ENCODE peak calls at places on chromosomes 4 and X, in eight cellular contexts. One of them, this sample, is unnamed.

GRCh38 chr4:1398686-1399507 is 7.3 kb downstream of the NKX1-1 start:
- DNase-seq in activated naive CD4-positive, alpha-beta T cell treated with Interleukin-2 at 50 U/mL for 16 hours: no peak
- DNase-seq in breast epithelium: peak
- DNase-seq in CD4-positive, CD25-positive, alpha-beta regulatory T cell: no peak
- DNase-seq in AG20443: no peak
- DNase-seq in dermis blood vessel endothelial cell: no peak
- DNase-seq in Daoy: peak
- DNase-seq in NCI-H187: no peak
- DNase-seq in this sample: no peak

GRCh38 chrX:9562851-9563250 is 98.0 kb downstream of the TBL1X start:
- DNase-seq in Daoy: peak
- DNase-seq in CD4-positive, CD25-positive, alpha-beta regulatory T cell: no peak
- DNase-seq in breast epithelium: no peak
- DNase-seq in NCI-H187: no peak
- DNase-seq in dermis blood vessel endothelial cell: no peak
- DNase-seq in activated naive CD4-positive, alpha-beta T cell treated with Interleukin-2 at 50 U/mL for 16 hours: no peak
- DNase-seq in AG20443: peak
- DNase-seq in this sample: peak

GRCh38 chr4:6271206-6271605 is 1.6 kb downstream of the WFS1 start:
- DNase-seq in AG20443: no peak
- DNase-seq in activated naive CD4-positive, alpha-beta T cell treated with Interleukin-2 at 50 U/mL for 16 hours: no peak
- DNase-seq in CD4-positive, CD25-positive, alpha-beta regulatory T cell: no peak
- DNase-seq in dermis blood vessel endothelial cell: no peak
- DNase-seq in breast epithelium: no peak
- DNase-seq in Daoy: peak
- DNase-seq in NCI-H187: no peak
- DNase-seq in this sample: no peak

GRCh38 chr4:119672938-119673337 is 44.3 kb upstream of the PDE5A start:
- DNase-seq in Daoy: no peak
- DNase-seq in activated naive CD4-positive, alpha-beta T cell treated with Interleukin-2 at 50 U/mL for 16 hours: no peak
- DNase-seq in breast epithelium: no peak
- DNase-seq in CD4-positive, CD25-positive, alpha-beta regulatory T cell: no peak
- DNase-seq in dermis blood vessel endothelial cell: no peak
- DNase-seq in AG20443: no peak
- DNase-seq in NCI-H187: no peak
- DNase-seq in this sample: no peak

GRCh38 chrX:119040432-119040831 is 32.4 kb upstream of the CT47C1 start:
- DNase-seq in NCI-H187: no peak
- DNase-seq in breast epithelium: no peak
- DNase-seq in AG20443: peak
- DNase-seq in activated naive CD4-positive, alpha-beta T cell treated with Interleukin-2 at 50 U/mL for 16 hours: no peak
- DNase-seq in Daoy: no peak
- DNase-seq in CD4-positive, CD25-positive, alpha-beta regulatory T cell: no peak
- DNase-seq in dermis blood vessel endothelial cell: peak
- DNase-seq in this sample: no peak

GRCh38 chr4:130478406-130478805 is 1382.5 kb downstream of the C4orf33 start:
- DNase-seq in Daoy: no peak
- DNase-seq in breast epithelium: no peak
- DNase-seq in NCI-H187: no peak
- DNase-seq in activated naive CD4-positive, alpha-beta T cell treated with Interleukin-2 at 50 U/mL for 16 hours: no peak
- DNase-seq in CD4-positive, CD25-positive, alpha-beta regulatory T cell: no peak
- DNase-seq in AG20443: peak
- DNase-seq in dermis blood vessel endothelial cell: no peak
- DNase-seq in this sample: no peak

GRCh38 chr4:32624943-32625603 is 1904.9 kb downstream of the PCDH7 start:
- DNase-seq in AG20443: no peak
- DNase-seq in dermis blood vessel endothelial cell: no peak
- DNase-seq in CD4-positive, CD25-positive, alpha-beta regulatory T cell: no peak
- DNase-seq in NCI-H187: no peak
- DNase-seq in breast epithelium: no peak
- DNase-seq in Daoy: no peak
- DNase-seq in activated naive CD4-positive, alpha-beta T cell treated with Interleukin-2 at 50 U/mL for 16 hours: no peak
- DNase-seq in this sample: no peak

GRCh38 chr4:15396157-15396800 is 31.6 kb upstream of the C1QTNF7 start:
- DNase-seq in CD4-positive, CD25-positive, alpha-beta regulatory T cell: peak
- DNase-seq in dermis blood vessel endothelial cell: peak
- DNase-seq in breast epithelium: no peak
- DNase-seq in Daoy: peak
- DNase-seq in NCI-H187: peak
- DNase-seq in AG20443: peak
- DNase-seq in activated naive CD4-positive, alpha-beta T cell treated with Interleukin-2 at 50 U/mL for 16 hours: peak
- DNase-seq in this sample: peak

GRCh38 chrX:47285762-47286320 is 53.0 kb downstream of the USP11 start:
- DNase-seq in breast epithelium: no peak
- DNase-seq in dermis blood vessel endothelial cell: no peak
- DNase-seq in NCI-H187: no peak
- DNase-seq in Daoy: no peak
- DNase-seq in CD4-positive, CD25-positive, alpha-beta regulatory T cell: no peak
- DNase-seq in activated naive CD4-positive, alpha-beta T cell treated with Interleukin-2 at 50 U/mL for 16 hours: no peak
- DNase-seq in AG20443: peak
- DNase-seq in this sample: peak

GRCh38 chrX:21972721-21973120 is 32.2 kb downstream of the SMS start:
- DNase-seq in AG20443: no peak
- DNase-seq in activated naive CD4-positive, alpha-beta T cell treated with Interleukin-2 at 50 U/mL for 16 hours: peak
- DNase-seq in Daoy: peak
- DNase-seq in NCI-H187: no peak
- DNase-seq in dermis blood vessel endothelial cell: peak
- DNase-seq in CD4-positive, CD25-positive, alpha-beta regulatory T cell: peak
- DNase-seq in breast epithelium: no peak
- DNase-seq in this sample: no peak

GRCh38 chr4:10589308-10589707 is 95.3 kb downstream of the CLNK start:
- DNase-seq in dermis blood vessel endothelial cell: no peak
- DNase-seq in breast epithelium: no peak
- DNase-seq in CD4-positive, CD25-positive, alpha-beta regulatory T cell: no peak
- DNase-seq in NCI-H187: no peak
- DNase-seq in activated naive CD4-positive, alpha-beta T cell treated with Interleukin-2 at 50 U/mL for 16 hours: no peak
- DNase-seq in Daoy: peak
- DNase-seq in AG20443: no peak
- DNase-seq in this sample: no peak

GRCh38 chr4:142351958-142352357 is 494.1 kb downstream of the INPP4B start:
- DNase-seq in CD4-positive, CD25-positive, alpha-beta regulatory T cell: no peak
- DNase-seq in Daoy: no peak
- DNase-seq in breast epithelium: no peak
- DNase-seq in activated naive CD4-positive, alpha-beta T cell treated with Interleukin-2 at 50 U/mL for 16 hours: no peak
- DNase-seq in dermis blood vessel endothelial cell: peak
- DNase-seq in AG20443: no peak
- DNase-seq in NCI-H187: no peak
- DNase-seq in this sample: no peak

GRCh38 chrX:111728096-111728495 is 47.1 kb downstream of the ALG13 start:
- DNase-seq in CD4-positive, CD25-positive, alpha-beta regulatory T cell: no peak
- DNase-seq in Daoy: no peak
- DNase-seq in AG20443: peak
- DNase-seq in activated naive CD4-positive, alpha-beta T cell treated with Interleukin-2 at 50 U/mL for 16 hours: no peak
- DNase-seq in breast epithelium: no peak
- DNase-seq in NCI-H187: no peak
- DNase-seq in dermis blood vessel endothelial cell: no peak
- DNase-seq in this sample: peak

GRCh38 chr4:83691998-83692397 is 156.1 kb downstream of the GPAT3 start:
- DNase-seq in NCI-H187: no peak
- DNase-seq in AG20443: no peak
- DNase-seq in breast epithelium: no peak
- DNase-seq in Daoy: peak
- DNase-seq in dermis blood vessel endothelial cell: no peak
- DNase-seq in CD4-positive, CD25-positive, alpha-beta regulatory T cell: no peak
- DNase-seq in activated naive CD4-positive, alpha-beta T cell treated with Interleukin-2 at 50 U/mL for 16 hours: no peak
- DNase-seq in this sample: no peak

GRCh38 chr4:122285285-122285684 is 93.5 kb upstream of the ADAD1 start:
- DNase-seq in Daoy: no peak
- DNase-seq in AG20443: peak
- DNase-seq in activated naive CD4-positive, alpha-beta T cell treated with Interleukin-2 at 50 U/mL for 16 hours: no peak
- DNase-seq in dermis blood vessel endothelial cell: no peak
- DNase-seq in NCI-H187: no peak
- DNase-seq in CD4-positive, CD25-positive, alpha-beta regulatory T cell: no peak
- DNase-seq in breast epithelium: no peak
- DNase-seq in this sample: peak

GRCh38 chr4:182222766-182223165 is 20.4 kb upstream of the TENM3 start:
- DNase-seq in Daoy: no peak
- DNase-seq in AG20443: no peak
- DNase-seq in CD4-positive, CD25-positive, alpha-beta regulatory T cell: no peak
- DNase-seq in breast epithelium: no peak
- DNase-seq in activated naive CD4-positive, alpha-beta T cell treated with Interleukin-2 at 50 U/mL for 16 hours: no peak
- DNase-seq in NCI-H187: no peak
- DNase-seq in dermis blood vessel endothelial cell: no peak
- DNase-seq in this sample: no peak

GRCh38 chr4:39976945-39977488 is 694 bp downstream of the PDS5A start:
- DNase-seq in activated naive CD4-positive, alpha-beta T cell treated with Interleukin-2 at 50 U/mL for 16 hours: peak
- DNase-seq in Daoy: no peak
- DNase-seq in breast epithelium: no peak
- DNase-seq in CD4-positive, CD25-positive, alpha-beta regulatory T cell: peak
- DNase-seq in AG20443: peak
- DNase-seq in dermis blood vessel endothelial cell: peak
- DNase-seq in NCI-H187: no peak
- DNase-seq in this sample: peak

GRCh38 chrX:78104447-78105176 is 564 bp downstream of the PGK1 start:
- DNase-seq in NCI-H187: peak
- DNase-seq in activated naive CD4-positive, alpha-beta T cell treated with Interleukin-2 at 50 U/mL for 16 hours: peak
- DNase-seq in AG20443: peak
- DNase-seq in dermis blood vessel endothelial cell: peak
- DNase-seq in Daoy: peak
- DNase-seq in breast epithelium: no peak
- DNase-seq in CD4-positive, CD25-positive, alpha-beta regulatory T cell: peak
- DNase-seq in this sample: peak

GRCh38 chr4:80266902-80267380 is 477 bp downstream of the FGF5 start:
- DNase-seq in NCI-H187: no peak
- DNase-seq in activated naive CD4-positive, alpha-beta T cell treated with Interleukin-2 at 50 U/mL for 16 hours: no peak
- DNase-seq in AG20443: peak
- DNase-seq in CD4-positive, CD25-positive, alpha-beta regulatory T cell: no peak
- DNase-seq in dermis blood vessel endothelial cell: peak
- DNase-seq in breast epithelium: no peak
- DNase-seq in Daoy: peak
- DNase-seq in this sample: peak

GRCh38 chr4:20299515-20299914 is 47.8 kb downstream of the SLIT2 start:
- DNase-seq in NCI-H187: no peak
- DNase-seq in dermis blood vessel endothelial cell: peak
- DNase-seq in CD4-positive, CD25-positive, alpha-beta regulatory T cell: no peak
- DNase-seq in activated naive CD4-positive, alpha-beta T cell treated with Interleukin-2 at 50 U/mL for 16 hours: no peak
- DNase-seq in AG20443: peak
- DNase-seq in breast epithelium: no peak
- DNase-seq in Daoy: peak
- DNase-seq in this sample: no peak

GRCh38 chrX:38664285-38664684 is 102.9 kb downstream of the TSPAN7 start:
- DNase-seq in breast epithelium: no peak
- DNase-seq in Daoy: peak
- DNase-seq in CD4-positive, CD25-positive, alpha-beta regulatory T cell: peak
- DNase-seq in dermis blood vessel endothelial cell: peak
- DNase-seq in AG20443: peak
- DNase-seq in activated naive CD4-positive, alpha-beta T cell treated with Interleukin-2 at 50 U/mL for 16 hours: no peak
- DNase-seq in NCI-H187: no peak
- DNase-seq in this sample: peak

GRCh38 chr4:121096629-121097028 is 24.3 kb upstream of the NDNF start:
- DNase-seq in breast epithelium: no peak
- DNase-seq in NCI-H187: no peak
- DNase-seq in activated naive CD4-positive, alpha-beta T cell treated with Interleukin-2 at 50 U/mL for 16 hours: no peak
- DNase-seq in dermis blood vessel endothelial cell: peak
- DNase-seq in CD4-positive, CD25-positive, alpha-beta regulatory T cell: no peak
- DNase-seq in AG20443: peak
- DNase-seq in Daoy: no peak
- DNase-seq in this sample: peak

GRCh38 chrX:112819013-112819635 is 21.5 kb downstream of the AMOT start:
- DNase-seq in breast epithelium: no peak
- DNase-seq in dermis blood vessel endothelial cell: no peak
- DNase-seq in Daoy: no peak
- DNase-seq in activated naive CD4-positive, alpha-beta T cell treated with Interleukin-2 at 50 U/mL for 16 hours: no peak
- DNase-seq in CD4-positive, CD25-positive, alpha-beta regulatory T cell: no peak
- DNase-seq in NCI-H187: no peak
- DNase-seq in AG20443: peak
- DNase-seq in this sample: peak

GRCh38 chr4:184860018-184860530 is 34.3 kb upstream of the ACSL1 start:
- DNase-seq in CD4-positive, CD25-positive, alpha-beta regulatory T cell: no peak
- DNase-seq in breast epithelium: no peak
- DNase-seq in dermis blood vessel endothelial cell: no peak
- DNase-seq in activated naive CD4-positive, alpha-beta T cell treated with Interleukin-2 at 50 U/mL for 16 hours: no peak
- DNase-seq in Daoy: no peak
- DNase-seq in AG20443: no peak
- DNase-seq in NCI-H187: no peak
- DNase-seq in this sample: no peak

GRCh38 chr4:6902318-6903042 is 7.1 kb upstream of the TBC1D14 start:
- DNase-seq in dermis blood vessel endothelial cell: no peak
- DNase-seq in AG20443: no peak
- DNase-seq in breast epithelium: no peak
- DNase-seq in activated naive CD4-positive, alpha-beta T cell treated with Interleukin-2 at 50 U/mL for 16 hours: no peak
- DNase-seq in CD4-positive, CD25-positive, alpha-beta regulatory T cell: no peak
- DNase-seq in NCI-H187: no peak
- DNase-seq in Daoy: no peak
- DNase-seq in this sample: no peak

GRCh38 chr4:67603310-67604028 is 44.9 kb downstream of the STAP1 start:
- DNase-seq in breast epithelium: no peak
- DNase-seq in dermis blood vessel endothelial cell: no peak
- DNase-seq in NCI-H187: no peak
- DNase-seq in activated naive CD4-positive, alpha-beta T cell treated with Interleukin-2 at 50 U/mL for 16 hours: no peak
- DNase-seq in CD4-positive, CD25-positive, alpha-beta regulatory T cell: no peak
- DNase-seq in Daoy: no peak
- DNase-seq in AG20443: no peak
- DNase-seq in this sample: no peak

GRCh38 chr4:186472948-186473347 is 82.4 kb downstream of the MTNR1A start:
- DNase-seq in activated naive CD4-positive, alpha-beta T cell treated with Interleukin-2 at 50 U/mL for 16 hours: no peak
- DNase-seq in dermis blood vessel endothelial cell: peak
- DNase-seq in NCI-H187: no peak
- DNase-seq in breast epithelium: no peak
- DNase-seq in CD4-positive, CD25-positive, alpha-beta regulatory T cell: no peak
- DNase-seq in AG20443: peak
- DNase-seq in Daoy: no peak
- DNase-seq in this sample: peak